ENCODE peak calls at places on chromosomes 5 and 9, in five cellular contexts. One of them, this sample, is unnamed.

GRCh38 chr5:103347729-103348128 is 89.2 kb downstream of the MACIR start:
- DNase-seq in upper lobe of right lung: no peak
- DNase-seq in GM23248: no peak
- DNase-seq in fibroblast of lung: peak; percentile 8
- DNase-seq in esophagus squamous epithelium: no peak
- DNase-seq in this sample: no peak

GRCh38 chr5:78364005-78364404 is 3.6 kb downstream of the SCAMP1 start:
- DNase-seq in GM23248: no peak
- DNase-seq in fibroblast of lung: no peak
- DNase-seq in esophagus squamous epithelium: no peak
- DNase-seq in upper lobe of right lung: no peak
- DNase-seq in this sample: no peak

GRCh38 chr5:13632676-13633075 is 311.8 kb downstream of the DNAH5 start:
- DNase-seq in fibroblast of lung: peak; percentile 26
- DNase-seq in esophagus squamous epithelium: no peak
- DNase-seq in GM23248: peak; percentile 63
- DNase-seq in upper lobe of right lung: no peak
- DNase-seq in this sample: no peak

GRCh38 chr5:139664273-139664693 is 16.1 kb downstream of the CXXC5 start:
- DNase-seq in esophagus squamous epithelium: no peak
- DNase-seq in GM23248: no peak
- DNase-seq in upper lobe of right lung: peak; percentile 89
- DNase-seq in fibroblast of lung: no peak
- DNase-seq in this sample: peak; percentile 92

GRCh38 chr9:70205366-70206020 is 53.3 kb upstream of the SMC5 start:
- DNase-seq in fibroblast of lung: no peak
- DNase-seq in GM23248: no peak
- DNase-seq in esophagus squamous epithelium: no peak
- DNase-seq in upper lobe of right lung: no peak
- DNase-seq in this sample: no peak

GRCh38 chr5:77015938-77016569 is 14.2 kb upstream of the AGGF1 start:
- DNase-seq in fibroblast of lung: peak; percentile 63
- DNase-seq in esophagus squamous epithelium: no peak
- DNase-seq in upper lobe of right lung: no peak
- DNase-seq in GM23248: peak; percentile 66
- DNase-seq in this sample: no peak

GRCh38 chr9:126674365-126675146 is 60.8 kb downstream of the LMX1B start:
- DNase-seq in esophagus squamous epithelium: no peak
- DNase-seq in GM23248: no peak
- DNase-seq in fibroblast of lung: no peak
- DNase-seq in upper lobe of right lung: no peak
- DNase-seq in this sample: no peak

GRCh38 chr5:123537845-123538244 is 25.9 kb downstream of the CSNK1G3 start:
- DNase-seq in GM23248: no peak
- DNase-seq in esophagus squamous epithelium: no peak
- DNase-seq in fibroblast of lung: no peak
- DNase-seq in upper lobe of right lung: no peak
- DNase-seq in this sample: no peak

GRCh38 chr9:105479846-105480245 is 32.0 kb downstream of the FSD1L start:
- DNase-seq in esophagus squamous epithelium: no peak
- DNase-seq in fibroblast of lung: no peak
- DNase-seq in GM23248: peak; percentile 13
- DNase-seq in upper lobe of right lung: no peak
- DNase-seq in this sample: no peak

GRCh38 chr9:93897075-93897970 is 57.8 kb downstream of the BARX1 start:
- DNase-seq in fibroblast of lung: no peak
- DNase-seq in GM23248: no peak
- DNase-seq in esophagus squamous epithelium: no peak
- DNase-seq in upper lobe of right lung: no peak
- DNase-seq in this sample: no peak

GRCh38 chr5:164958688-164959087 is 1453.3 kb downstream of the MAT2B start:
- DNase-seq in fibroblast of lung: no peak
- DNase-seq in GM23248: no peak
- DNase-seq in upper lobe of right lung: no peak
- DNase-seq in esophagus squamous epithelium: no peak
- DNase-seq in this sample: no peak

GRCh38 chr9:134947265-134947955 is 29.7 kb upstream of the FCN1 start:
- DNase-seq in fibroblast of lung: no peak
- DNase-seq in upper lobe of right lung: no peak
- DNase-seq in esophagus squamous epithelium: no peak
- DNase-seq in GM23248: no peak
- DNase-seq in this sample: peak; percentile 28

GRCh38 chr5:26227245-26227644 is 811.1 kb downstream of the CDH9 start:
- DNase-seq in GM23248: no peak
- DNase-seq in upper lobe of right lung: no peak
- DNase-seq in esophagus squamous epithelium: no peak
- DNase-seq in fibroblast of lung: no peak
- DNase-seq in this sample: no peak

GRCh38 chr9:95970356-95970755 is 94.9 kb downstream of the ERCC6L2 start:
- DNase-seq in fibroblast of lung: no peak
- DNase-seq in esophagus squamous epithelium: no peak
- DNase-seq in GM23248: no peak
- DNase-seq in upper lobe of right lung: no peak
- DNase-seq in this sample: no peak

GRCh38 chr5:9545959-9546851 is at the start of gene SEMA5A:
- DNase-seq in GM23248: peak; percentile 86
- DNase-seq in esophagus squamous epithelium: no peak
- DNase-seq in fibroblast of lung: peak; percentile 70
- DNase-seq in upper lobe of right lung: peak; percentile 90
- DNase-seq in this sample: peak; percentile 77

GRCh38 chr5:144794922-144795321 is 624.2 kb downstream of the KCTD16 start:
- DNase-seq in upper lobe of right lung: no peak
- DNase-seq in GM23248: peak; percentile 3
- DNase-seq in fibroblast of lung: peak; percentile 60
- DNase-seq in esophagus squamous epithelium: no peak
- DNase-seq in this sample: no peak

GRCh38 chr5:175471628-175472027 is 6.7 kb upstream of the SFXN1 start:
- DNase-seq in fibroblast of lung: no peak
- DNase-seq in upper lobe of right lung: no peak
- DNase-seq in GM23248: no peak
- DNase-seq in esophagus squamous epithelium: no peak
- DNase-seq in this sample: no peak

GRCh38 chr9:115306860-115307259 is 188.9 kb upstream of the TNC start:
- DNase-seq in GM23248: peak; percentile 26
- DNase-seq in fibroblast of lung: peak; percentile 61
- DNase-seq in esophagus squamous epithelium: no peak
- DNase-seq in upper lobe of right lung: no peak
- DNase-seq in this sample: no peak

GRCh38 chr5:71887680-71888079 is 168.6 kb downstream of the CARTPT start:
- DNase-seq in upper lobe of right lung: no peak
- DNase-seq in esophagus squamous epithelium: no peak
- DNase-seq in fibroblast of lung: peak; percentile 86
- DNase-seq in GM23248: peak; percentile 89
- DNase-seq in this sample: no peak

GRCh38 chr5:153362026-153362425 is 128.4 kb upstream of the GRIA1 start:
- DNase-seq in esophagus squamous epithelium: no peak
- DNase-seq in fibroblast of lung: no peak
- DNase-seq in GM23248: no peak
- DNase-seq in upper lobe of right lung: no peak
- DNase-seq in this sample: no peak

GRCh38 chr9:118364266-118365075 is 660.3 kb downstream of the TLR4 start:
- DNase-seq in GM23248: no peak
- DNase-seq in fibroblast of lung: no peak
- DNase-seq in esophagus squamous epithelium: no peak
- DNase-seq in upper lobe of right lung: no peak
- DNase-seq in this sample: no peak

GRCh38 chr5:169343761-169344160 is 42.8 kb upstream of the SLIT3 start:
- DNase-seq in esophagus squamous epithelium: no peak
- DNase-seq in fibroblast of lung: no peak
- DNase-seq in GM23248: no peak
- DNase-seq in upper lobe of right lung: no peak
- DNase-seq in this sample: no peak

GRCh38 chr5:142248853-142249462 is 75.9 kb downstream of the SPRY4 start:
- DNase-seq in upper lobe of right lung: peak; percentile 78
- DNase-seq in GM23248: peak; percentile 70
- DNase-seq in esophagus squamous epithelium: no peak
- DNase-seq in fibroblast of lung: peak; percentile 27
- DNase-seq in this sample: peak; percentile 68

GRCh38 chr5:160260006-160260775 is 30.9 kb downstream of the FABP6 start:
- DNase-seq in GM23248: no peak
- DNase-seq in upper lobe of right lung: peak; percentile 29
- DNase-seq in fibroblast of lung: no peak
- DNase-seq in esophagus squamous epithelium: no peak
- DNase-seq in this sample: no peak

GRCh38 chr9:70672136-70672535 is 257.7 kb upstream of the KLF9 start:
- DNase-seq in fibroblast of lung: peak; percentile 9
- DNase-seq in GM23248: peak; percentile 20
- DNase-seq in upper lobe of right lung: no peak
- DNase-seq in esophagus squamous epithelium: no peak
- DNase-seq in this sample: no peak

GRCh38 chr9:137298401-137298982 is 3.6 kb downstream of the NRARP start:
- DNase-seq in GM23248: peak; percentile 46
- DNase-seq in fibroblast of lung: peak; percentile 57
- DNase-seq in esophagus squamous epithelium: no peak
- DNase-seq in upper lobe of right lung: peak; percentile 64
- DNase-seq in this sample: no peak

GRCh38 chr5:180179399-180180197 is 29.4 kb downstream of the RASGEF1C start:
- DNase-seq in esophagus squamous epithelium: no peak
- DNase-seq in fibroblast of lung: peak; percentile 11
- DNase-seq in upper lobe of right lung: no peak
- DNase-seq in GM23248: no peak
- DNase-seq in this sample: no peak

GRCh38 chr9:89144242-89144641 is 34.4 kb downstream of the SHC3 start:
- DNase-seq in GM23248: no peak
- DNase-seq in upper lobe of right lung: no peak
- DNase-seq in esophagus squamous epithelium: no peak
- DNase-seq in fibroblast of lung: peak; percentile 35
- DNase-seq in this sample: no peak

GRCh38 chr5:16964821-16965220 is 28.7 kb upstream of the MYO10 start:
- DNase-seq in GM23248: peak; percentile 11
- DNase-seq in upper lobe of right lung: no peak
- DNase-seq in esophagus squamous epithelium: no peak
- DNase-seq in fibroblast of lung: peak; percentile 29
- DNase-seq in this sample: no peak

GRCh38 chr9:86134361-86134760 is 35.0 kb upstream of the GOLM1 start:
- DNase-seq in fibroblast of lung: no peak
- DNase-seq in GM23248: no peak
- DNase-seq in esophagus squamous epithelium: no peak
- DNase-seq in upper lobe of right lung: no peak
- DNase-seq in this sample: no peak

DNA sequence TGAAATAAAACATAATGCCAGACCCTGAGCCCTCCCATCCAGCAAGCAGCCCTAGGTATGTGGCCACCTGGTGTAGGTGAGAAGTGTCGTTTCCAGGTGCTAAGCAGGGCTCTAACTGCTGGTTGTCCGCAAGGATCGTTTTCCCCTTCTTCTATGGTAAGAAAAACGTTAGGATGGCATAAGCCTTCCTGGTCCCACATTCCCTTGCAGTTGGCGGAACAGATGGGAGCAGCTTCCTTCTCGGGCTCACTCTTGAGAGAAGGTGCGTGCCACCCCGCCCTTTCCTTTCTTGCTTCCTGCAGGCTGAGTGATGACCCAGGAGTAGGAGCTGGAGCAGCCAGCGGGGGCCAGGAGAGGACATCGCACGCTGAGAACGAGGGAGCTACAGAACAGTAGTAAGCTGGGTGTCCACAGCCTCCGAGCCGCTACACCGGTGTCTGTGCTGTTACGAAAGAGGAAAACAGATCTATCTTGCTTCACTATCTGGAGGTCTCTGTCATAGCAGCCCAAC is 140.0 kb downstream of the COL23A1 start:
- DNase-seq in GM23248: no peak
- DNase-seq in fibroblast of lung: no peak
- DNase-seq in upper lobe of right lung: no peak
- DNase-seq in esophagus squamous epithelium: no peak
- DNase-seq in this sample: no peak
- H3K4me3 ChIP-seq in GM23248: no peak overlapping the region
- H3K4me3 ChIP-seq in fibroblast of lung: no peak overlapping the region
- H3K4me3 ChIP-seq in upper lobe of right lung: no peak overlapping the region
- H3K4me3 ChIP-seq in esophagus squamous epithelium: no peak overlapping the region
- H3K4me3 ChIP-seq in this sample: no peak overlapping the region

GRCh38 chr5:111233050-111233370 is 8.8 kb downstream of the CAMK4 start:
- DNase-seq in upper lobe of right lung: no peak
- DNase-seq in esophagus squamous epithelium: no peak
- DNase-seq in GM23248: no peak
- DNase-seq in fibroblast of lung: no peak
- DNase-seq in this sample: no peak

GRCh38 chr5:111229871-111230812 is 6.0 kb downstream of the CAMK4 start:
- DNase-seq in fibroblast of lung: peak; percentile 18
- DNase-seq in GM23248: no peak
- DNase-seq in upper lobe of right lung: no peak
- DNase-seq in esophagus squamous epithelium: no peak
- DNase-seq in this sample: no peak

GRCh38 chr5:111231053-111231586 is 6.9 kb downstream of the CAMK4 start:
- DNase-seq in fibroblast of lung: no peak
- DNase-seq in upper lobe of right lung: no peak
- DNase-seq in esophagus squamous epithelium: no peak
- DNase-seq in GM23248: no peak
- DNase-seq in this sample: no peak

GRCh38 chr5:111234125-111234524 is 9.9 kb downstream of the CAMK4 start:
- DNase-seq in esophagus squamous epithelium: no peak
- DNase-seq in upper lobe of right lung: no peak
- DNase-seq in fibroblast of lung: no peak
- DNase-seq in GM23248: no peak
- DNase-seq in this sample: no peak

GRCh38 chr5:111232311-111233049 is 8.3 kb downstream of the CAMK4 start:
- DNase-seq in esophagus squamous epithelium: no peak
- DNase-seq in upper lobe of right lung: no peak
- DNase-seq in GM23248: no peak
- DNase-seq in fibroblast of lung: no peak
- DNase-seq in this sample: no peak
- H3K27ac ChIP-seq in esophagus squamous epithelium: no peak overlapping the region
- H3K27ac ChIP-seq in upper lobe of right lung: no peak overlapping the region
- H3K27ac ChIP-seq in GM23248: no peak overlapping the region
- H3K27ac ChIP-seq in fibroblast of lung: no peak overlapping the region
- H3K27ac ChIP-seq in this sample: no peak overlapping the region

DNA sequence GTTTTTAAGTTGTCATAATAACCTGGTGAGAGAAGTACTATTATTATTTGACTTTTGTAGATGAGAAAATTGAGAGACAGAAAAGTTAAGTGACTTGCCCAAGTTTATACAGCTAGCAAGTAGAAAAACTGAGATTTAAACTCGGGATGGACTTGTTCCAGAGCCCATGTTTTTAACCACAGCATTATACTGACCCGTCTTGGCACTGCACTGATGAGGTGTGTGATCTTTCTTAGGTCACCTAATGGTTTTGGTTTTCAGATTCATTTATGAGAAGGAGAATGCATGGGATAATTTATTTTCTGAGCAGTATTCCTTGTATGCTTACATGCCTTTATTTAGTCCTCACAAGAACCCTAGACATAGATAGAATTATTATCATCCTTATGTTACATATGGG is 201.8 kb upstream of the CDKN2B start:
- DNase-seq in upper lobe of right lung: no peak
- DNase-seq in esophagus squamous epithelium: no peak
- DNase-seq in fibroblast of lung: peak; percentile 63
- DNase-seq in GM23248: no peak
- DNase-seq in this sample: no peak
- H3K4me1 ChIP-seq in upper lobe of right lung: peaks cover 9% of the 10 kb centered on the region
- H3K4me1 ChIP-seq in esophagus squamous epithelium: peaks cover 46% of the 10 kb centered on the region
- H3K4me1 ChIP-seq in fibroblast of lung: peaks cover 13% of the 10 kb centered on the region
- H3K4me1 ChIP-seq in GM23248: peaks cover 81% of the 10 kb centered on the region
- H3K4me1 ChIP-seq in this sample: peaks cover 21% of the 10 kb centered on the region

DNA sequence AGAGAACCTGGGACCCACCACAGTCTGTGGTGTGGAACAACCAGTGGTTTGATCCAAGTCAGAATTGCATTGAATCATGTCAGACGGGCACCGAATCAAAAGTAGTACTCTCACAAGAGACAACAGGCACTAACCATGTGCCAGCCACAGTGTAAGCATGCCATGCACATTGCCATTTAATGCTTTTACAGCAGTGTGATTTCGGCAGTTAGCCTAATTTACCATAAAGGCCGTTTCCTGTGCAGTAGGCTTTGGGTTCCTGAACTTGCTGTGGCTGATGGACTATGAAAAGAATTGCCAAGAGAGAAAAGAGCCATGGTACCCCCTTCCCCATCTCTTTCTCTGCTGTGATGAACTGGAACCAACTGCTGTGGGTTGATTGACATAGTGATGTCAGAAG is 540.6 kb downstream of the EBF1 start:
- DNase-seq in GM23248: no peak
- DNase-seq in upper lobe of right lung: no peak
- DNase-seq in fibroblast of lung: no peak
- DNase-seq in esophagus squamous epithelium: no peak
- DNase-seq in this sample: no peak
- H3K4me3 ChIP-seq in GM23248: no peak overlapping the region
- H3K4me3 ChIP-seq in upper lobe of right lung: no peak overlapping the region
- H3K4me3 ChIP-seq in fibroblast of lung: no peak overlapping the region
- H3K4me3 ChIP-seq in esophagus squamous epithelium: no peak overlapping the region
- H3K4me3 ChIP-seq in this sample: no peak overlapping the region

This sample was measured in lower lobe of right lung.